ENCODE peak calls at places on chromosomes 11 and 22, in nine cellular contexts. One of them, this sample, is unnamed.

GRCh38 chr11:63564056-63564784 is 1.0 kb upstream of the PLAAT2 start:
- DNase-seq in GM23338: no peak
- DNase-seq in PC-3: no peak
- DNase-seq in hepatocyte: peak
- DNase-seq in neuronal stem cell: no peak
- DNase-seq in BJ: no peak
- DNase-seq in adrenal gland: no peak
- DNase-seq in epithelial cell of esophagus: no peak
- DNase-seq in fibroblast of pulmonary artery: no peak
- DNase-seq in this sample: no peak

GRCh38 chr11:128058580-128059208 is 528.7 kb downstream of the ETS1 start:
- DNase-seq in GM23338: no peak
- DNase-seq in PC-3: peak
- DNase-seq in hepatocyte: no peak
- DNase-seq in neuronal stem cell: no peak
- DNase-seq in BJ: no peak
- DNase-seq in adrenal gland: no peak
- DNase-seq in epithelial cell of esophagus: peak
- DNase-seq in fibroblast of pulmonary artery: no peak
- DNase-seq in this sample: no peak

GRCh38 chr11:65891180-65892136 is 985 bp downstream of the CCDC85B start:
- DNase-seq in GM23338: peak
- DNase-seq in PC-3: peak
- DNase-seq in hepatocyte: no peak
- DNase-seq in neuronal stem cell: no peak
- DNase-seq in BJ: no peak
- DNase-seq in adrenal gland: peak
- DNase-seq in epithelial cell of esophagus: no peak
- DNase-seq in fibroblast of pulmonary artery: peak
- DNase-seq in this sample: peak

GRCh38 chr11:72244317-72245231 is 598 bp upstream of the PHOX2A start:
- DNase-seq in GM23338: peak
- DNase-seq in PC-3: no peak
- DNase-seq in hepatocyte: no peak
- DNase-seq in neuronal stem cell: no peak
- DNase-seq in BJ: no peak
- DNase-seq in adrenal gland: no peak
- DNase-seq in epithelial cell of esophagus: no peak
- DNase-seq in fibroblast of pulmonary artery: no peak
- DNase-seq in this sample: no peak

GRCh38 chr22:31631381-31631780 is 30.6 kb downstream of the PISD start:
- DNase-seq in GM23338: no peak
- DNase-seq in PC-3: no peak
- DNase-seq in hepatocyte: no peak
- DNase-seq in neuronal stem cell: no peak
- DNase-seq in BJ: no peak
- DNase-seq in adrenal gland: no peak
- DNase-seq in epithelial cell of esophagus: no peak
- DNase-seq in fibroblast of pulmonary artery: no peak
- DNase-seq in this sample: no peak

GRCh38 chr11:31995031-31995430 is 95.8 kb upstream of the RCN1 start:
- DNase-seq in GM23338: no peak
- DNase-seq in PC-3: no peak
- DNase-seq in hepatocyte: no peak
- DNase-seq in neuronal stem cell: no peak
- DNase-seq in BJ: no peak
- DNase-seq in adrenal gland: no peak
- DNase-seq in epithelial cell of esophagus: no peak
- DNase-seq in fibroblast of pulmonary artery: no peak
- DNase-seq in this sample: no peak

GRCh38 chr22:41366323-41367014 is 15.3 kb upstream of the TEF start:
- DNase-seq in GM23338: no peak
- DNase-seq in PC-3: no peak
- DNase-seq in hepatocyte: no peak
- DNase-seq in neuronal stem cell: no peak
- DNase-seq in BJ: no peak
- DNase-seq in adrenal gland: no peak
- DNase-seq in epithelial cell of esophagus: no peak
- DNase-seq in fibroblast of pulmonary artery: no peak
- DNase-seq in this sample: no peak

GRCh38 chr11:28877366-28877765 is 769.2 kb downstream of the METTL15 start:
- DNase-seq in GM23338: no peak
- DNase-seq in PC-3: peak
- DNase-seq in hepatocyte: no peak
- DNase-seq in neuronal stem cell: no peak
- DNase-seq in BJ: no peak
- DNase-seq in adrenal gland: no peak
- DNase-seq in epithelial cell of esophagus: peak
- DNase-seq in fibroblast of pulmonary artery: no peak
- DNase-seq in this sample: no peak

GRCh38 chr11:122020902-122021301 is 95.1 kb downstream of the BLID start:
- DNase-seq in GM23338: peak
- DNase-seq in PC-3: peak
- DNase-seq in hepatocyte: no peak
- DNase-seq in neuronal stem cell: no peak
- DNase-seq in BJ: no peak
- DNase-seq in adrenal gland: no peak
- DNase-seq in epithelial cell of esophagus: no peak
- DNase-seq in fibroblast of pulmonary artery: peak
- DNase-seq in this sample: no peak

GRCh38 chr11:313304-313786 is 495 bp upstream of the IFITM1 start:
- DNase-seq in GM23338: no peak
- DNase-seq in PC-3: no peak
- DNase-seq in hepatocyte: no peak
- DNase-seq in neuronal stem cell: no peak
- DNase-seq in BJ: no peak
- DNase-seq in adrenal gland: no peak
- DNase-seq in epithelial cell of esophagus: no peak
- DNase-seq in fibroblast of pulmonary artery: no peak
- DNase-seq in this sample: no peak

GRCh38 chr11:65767406-65767805 is 13.4 kb downstream of the AP5B1 start:
- DNase-seq in GM23338: no peak
- DNase-seq in PC-3: no peak
- DNase-seq in hepatocyte: no peak
- DNase-seq in neuronal stem cell: no peak
- DNase-seq in BJ: no peak
- DNase-seq in adrenal gland: no peak
- DNase-seq in epithelial cell of esophagus: peak
- DNase-seq in fibroblast of pulmonary artery: no peak
- DNase-seq in this sample: no peak

GRCh38 chr22:19959043-19959586 is 17.5 kb upstream of the TXNRD2 start:
- DNase-seq in GM23338: peak
- DNase-seq in PC-3: no peak
- DNase-seq in hepatocyte: peak
- DNase-seq in neuronal stem cell: peak
- DNase-seq in BJ: no peak
- DNase-seq in adrenal gland: peak
- DNase-seq in epithelial cell of esophagus: peak
- DNase-seq in fibroblast of pulmonary artery: peak
- DNase-seq in this sample: no peak
- H3K4me3 ChIP-seq in GM23338: peak
- H3K4me3 ChIP-seq in PC-3: no peak
- H3K4me3 ChIP-seq in hepatocyte: no peak
- H3K4me3 ChIP-seq in neuronal stem cell: peak
- H3K4me3 ChIP-seq in BJ: no peak
- H3K4me3 ChIP-seq in adrenal gland: no peak
- H3K4me3 ChIP-seq in epithelial cell of esophagus: peak
- H3K4me3 ChIP-seq in fibroblast of pulmonary artery: peak
- H3K4me3 ChIP-seq in this sample: peak

DNA sequence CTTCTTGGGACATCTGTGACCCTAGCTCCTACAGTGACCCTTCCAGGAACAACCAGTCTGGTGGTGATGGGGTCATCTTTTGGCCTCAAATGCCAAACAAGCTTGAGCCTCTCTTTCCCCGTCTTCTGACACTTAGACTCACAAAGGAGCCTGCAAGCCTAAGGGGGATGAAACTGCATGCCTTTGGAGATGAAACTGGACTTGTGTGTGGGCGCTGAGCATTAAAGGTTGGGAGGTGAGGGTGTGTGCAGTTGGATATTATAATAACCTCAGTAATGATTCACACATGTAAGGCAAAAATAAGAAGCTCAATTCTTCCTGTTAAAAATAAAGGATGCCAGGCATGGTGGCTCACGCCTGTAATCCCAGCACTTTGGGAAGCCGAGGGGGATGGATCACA is 35.5 kb downstream of the SDHD start:
- DNase-seq in GM23338: no peak
- DNase-seq in PC-3: no peak
- DNase-seq in hepatocyte: no peak
- DNase-seq in neuronal stem cell: no peak
- DNase-seq in BJ: no peak
- DNase-seq in adrenal gland: no peak
- DNase-seq in epithelial cell of esophagus: peak
- DNase-seq in fibroblast of pulmonary artery: no peak
- DNase-seq in this sample: no peak
- H3K4me3 ChIP-seq in GM23338: no peak
- H3K4me3 ChIP-seq in PC-3: no peak
- H3K4me3 ChIP-seq in hepatocyte: no peak
- H3K4me3 ChIP-seq in neuronal stem cell: no peak
- H3K4me3 ChIP-seq in BJ: no peak
- H3K4me3 ChIP-seq in adrenal gland: no peak
- H3K4me3 ChIP-seq in epithelial cell of esophagus: no peak
- H3K4me3 ChIP-seq in fibroblast of pulmonary artery: no peak
- H3K4me3 ChIP-seq in this sample: no peak

GRCh38 chr22:28795932-28796856 is 4.2 kb downstream of the XBP1 start:
- DNase-seq in GM23338: no peak
- DNase-seq in PC-3: no peak
- DNase-seq in hepatocyte: no peak
- DNase-seq in neuronal stem cell: no peak
- DNase-seq in BJ: no peak
- DNase-seq in adrenal gland: no peak
- DNase-seq in epithelial cell of esophagus: no peak
- DNase-seq in fibroblast of pulmonary artery: no peak
- DNase-seq in this sample: no peak
- H3K4me3 ChIP-seq in GM23338: no peak
- H3K4me3 ChIP-seq in PC-3: no peak
- H3K4me3 ChIP-seq in hepatocyte: peak
- H3K4me3 ChIP-seq in neuronal stem cell: no peak
- H3K4me3 ChIP-seq in BJ: no peak
- H3K4me3 ChIP-seq in adrenal gland: no peak
- H3K4me3 ChIP-seq in epithelial cell of esophagus: no peak
- H3K4me3 ChIP-seq in fibroblast of pulmonary artery: no peak
- H3K4me3 ChIP-seq in this sample: no peak

GRCh38 chr11:114062272-114062671 is 2.8 kb downstream of the ZBTB16 start:
- DNase-seq in GM23338: no peak
- DNase-seq in PC-3: no peak
- DNase-seq in hepatocyte: no peak
- DNase-seq in neuronal stem cell: no peak
- DNase-seq in BJ: no peak
- DNase-seq in adrenal gland: no peak
- DNase-seq in epithelial cell of esophagus: no peak
- DNase-seq in fibroblast of pulmonary artery: no peak
- DNase-seq in this sample: no peak

GRCh38 chr11:114060402-114061052 is 1.0 kb downstream of the ZBTB16 start:
- DNase-seq in GM23338: peak
- DNase-seq in PC-3: no peak
- DNase-seq in hepatocyte: peak
- DNase-seq in neuronal stem cell: peak
- DNase-seq in BJ: no peak
- DNase-seq in adrenal gland: peak
- DNase-seq in epithelial cell of esophagus: peak
- DNase-seq in fibroblast of pulmonary artery: no peak
- DNase-seq in this sample: no peak

GRCh38 chr11:114059278-114059983 is at the start of gene ZBTB16:
- DNase-seq in GM23338: peak
- DNase-seq in PC-3: no peak
- DNase-seq in hepatocyte: peak
- DNase-seq in neuronal stem cell: peak
- DNase-seq in BJ: no peak
- DNase-seq in adrenal gland: peak
- DNase-seq in epithelial cell of esophagus: peak
- DNase-seq in fibroblast of pulmonary artery: peak
- DNase-seq in this sample: peak

GRCh38 chr11:114059984-114060401 is 482 bp downstream of the ZBTB16 start:
- DNase-seq in GM23338: peak
- DNase-seq in PC-3: no peak
- DNase-seq in hepatocyte: no peak
- DNase-seq in neuronal stem cell: no peak
- DNase-seq in BJ: no peak
- DNase-seq in adrenal gland: peak
- DNase-seq in epithelial cell of esophagus: peak
- DNase-seq in fibroblast of pulmonary artery: peak
- DNase-seq in this sample: no peak

DNA sequence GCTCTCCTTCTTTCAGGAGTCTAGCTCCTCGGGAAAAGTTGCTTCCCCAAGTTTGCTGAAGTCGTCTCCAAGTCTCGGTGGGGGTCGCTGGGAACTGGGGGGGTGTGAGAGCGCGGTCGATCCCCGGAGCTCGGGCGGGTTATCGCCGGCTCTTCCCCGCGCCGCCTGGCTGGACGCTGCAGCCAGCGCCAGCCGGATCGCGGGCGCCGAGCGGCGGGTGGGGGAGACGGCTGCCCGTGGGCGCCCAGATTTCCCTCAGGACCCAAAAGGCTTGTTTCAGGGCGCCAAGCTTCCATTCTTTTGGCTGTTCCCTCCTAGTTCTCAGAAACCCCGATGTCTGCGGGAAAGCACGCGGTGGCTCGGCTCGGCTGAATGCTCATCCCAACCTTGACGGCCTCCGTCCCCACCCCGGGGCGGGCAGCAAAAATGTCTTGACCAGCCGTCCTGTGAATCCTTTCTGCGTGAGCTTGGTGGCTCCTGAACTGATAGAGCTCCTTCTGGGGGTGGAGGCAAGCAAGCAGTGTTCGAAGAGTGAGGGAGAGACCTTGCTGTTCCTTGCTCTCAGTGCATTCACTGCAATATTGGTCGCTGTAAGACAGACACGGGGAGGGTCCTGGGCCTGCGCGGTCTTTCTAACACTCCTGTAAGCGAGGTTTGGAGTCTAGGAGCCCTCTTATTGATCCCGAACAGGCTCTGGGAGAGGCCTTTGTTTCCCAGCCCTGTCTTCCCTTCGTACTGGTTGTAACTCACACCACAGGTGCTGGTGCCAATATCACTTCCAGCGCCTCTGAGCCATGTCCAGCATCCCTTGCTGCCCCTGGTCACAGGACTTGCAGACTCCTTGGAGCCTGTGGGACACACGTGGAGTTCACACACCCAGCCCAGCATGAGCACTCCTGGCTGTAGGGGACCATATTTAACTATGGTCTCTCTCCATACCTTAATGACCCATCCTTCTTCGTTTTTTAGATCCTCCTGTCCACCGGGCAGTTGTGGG is 1.8 kb downstream of the ZBTB16 start:
- DNase-seq in GM23338: peak
- DNase-seq in PC-3: no peak
- DNase-seq in hepatocyte: peak
- DNase-seq in neuronal stem cell: peak
- DNase-seq in BJ: no peak
- DNase-seq in adrenal gland: no peak
- DNase-seq in epithelial cell of esophagus: peak
- DNase-seq in fibroblast of pulmonary artery: peak
- DNase-seq in this sample: no peak
- H3K4me3 ChIP-seq in GM23338: peak
- H3K4me3 ChIP-seq in PC-3: peak
- H3K4me3 ChIP-seq in hepatocyte: peak
- H3K4me3 ChIP-seq in neuronal stem cell: peak
- H3K4me3 ChIP-seq in BJ: peak
- H3K4me3 ChIP-seq in adrenal gland: peak
- H3K4me3 ChIP-seq in epithelial cell of esophagus: peak
- H3K4me3 ChIP-seq in fibroblast of pulmonary artery: peak
- H3K4me3 ChIP-seq in this sample: peak